ENCODE peak calls at places on chromosomes 5 and 9, in six cellular contexts. G is brain microvascular endothelial cell, M is body of pancreas, J is pancreas, N is left ventricle myocardium inferior, P is ovary. R is an unnamed sample.

GRCh38 chr5:115873392-115873791 is 31.7 kb downstream of the AP3S1 start:
- DNase-seq in G (peak), M (no peak), J (no peak), N (no peak), P (no peak), R (peak)

GRCh38 chr5:57441557-57441956 is 41.1 kb downstream of the ACTBL2 start:
- DNase-seq in G (peak), M (no peak), J (no peak), N (no peak), P (no peak), R (peak)

GRCh38 chr5:125683669-125684068 is 739.5 kb upstream of the GRAMD2B start:
- DNase-seq in G (no peak), M (no peak), J (no peak), N (no peak), P (no peak), R (no peak)

GRCh38 chr9:89093201-89093600 is 85.4 kb downstream of the SHC3 start:
- DNase-seq in G (no peak), M (no peak), J (no peak), N (no peak), P (no peak), R (no peak)

GRCh38 chr5:172820046-172820767 is 13.8 kb upstream of the ERGIC1 start:
- DNase-seq in G (peak), M (peak), J (no peak), N (no peak), P (peak), R (no peak)

GRCh38 chr5:159773062-159773924 is 143.0 kb upstream of the ADRA1B start:
- DNase-seq in G (peak), M (peak), J (peak), N (peak), P (peak), R (peak)

GRCh38 chr9:97109194-97109811 is 70.4 kb upstream of the CTSV start:
- DNase-seq in G (peak), M (peak), J (no peak), N (no peak), P (no peak), R (peak)

GRCh38 chr5:180646289-180646962 is 3.0 kb downstream of the FLT4 start:
- DNase-seq in G (no peak), M (no peak), J (peak), N (no peak), P (no peak), R (no peak)

GRCh38 chr5:40441733-40442132 is 238.0 kb upstream of the PTGER4 start:
- DNase-seq in G (no peak), M (no peak), J (no peak), N (no peak), P (no peak), R (no peak)

GRCh38 chr5:93741136-93741811 is at the start of gene POU5F2:
- DNase-seq in G (no peak), M (no peak), J (peak), N (no peak), P (no peak), R (no peak)

GRCh38 chr9:111914749-111915424 is 18.3 kb downstream of the UGCG start:
- DNase-seq in G (no peak), M (no peak), J (no peak), N (no peak), P (no peak), R (no peak)

GRCh38 chr9:21294325-21294724 is 10.8 kb downstream of the IFNA5 start:
- DNase-seq in G (peak), M (peak), J (no peak), N (no peak), P (no peak), R (peak)

GRCh38 chr9:79581388-79581787 is 9.6 kb downstream of the TLE4 start:
- DNase-seq in G (peak), M (no peak), J (no peak), N (no peak), P (no peak), R (no peak)

GRCh38 chr5:124806026-124806856 is 59.8 kb upstream of the ZNF608 start:
- DNase-seq in G (peak), M (peak), J (peak), N (peak), P (peak), R (peak)

GRCh38 chr5:73640861-73641320 is 14.9 kb downstream of the ARHGEF28 start:
- DNase-seq in G (no peak), M (no peak), J (no peak), N (no peak), P (no peak), R (peak)

GRCh38 chr5:42912184-42912766 is 100.6 kb upstream of the SELENOP start:
- DNase-seq in G (peak), M (no peak), J (no peak), N (no peak), P (no peak), R (peak)

GRCh38 chr5:31362931-31363568 is 168.8 kb downstream of the DROSHA start:
- DNase-seq in G (peak), M (no peak), J (no peak), N (no peak), P (no peak), R (peak)

GRCh38 chr9:129052592-129052991 is 16.2 kb downstream of the MIGA2 start:
- DNase-seq in G (no peak), M (peak), J (peak), N (peak), P (peak), R (no peak)

GRCh38 chr9:100011062-100011681 is 87.6 kb downstream of the ERP44 start:
- DNase-seq in G (peak), M (peak), J (no peak), N (no peak), P (no peak), R (peak)

GRCh38 chr5:35857004-35857345 is 284 bp downstream of the IL7R start:
- DNase-seq in G (no peak), M (no peak), J (no peak), N (no peak), P (no peak), R (no peak)

GRCh38 chr5:123997354-123998215 is 485.6 kb downstream of the CSNK1G3 start:
- DNase-seq in G (peak), M (no peak), J (no peak), N (no peak), P (no peak), R (peak)

GRCh38 chr5:5304361-5305035 is 118.0 kb upstream of the ICE1 start:
- DNase-seq in G (no peak), M (no peak), J (no peak), N (no peak), P (no peak), R (no peak)

GRCh38 chr9:123377211-123377971 is 21.4 kb downstream of the CRB2 start:
- DNase-seq in G (no peak), M (no peak), J (peak), N (no peak), P (peak), R (no peak)

GRCh38 chr9:7615344-7615743 is 184.2 kb downstream of the DMAC1 start:
- DNase-seq in G (no peak), M (no peak), J (no peak), N (no peak), P (no peak), R (no peak)

DNA sequence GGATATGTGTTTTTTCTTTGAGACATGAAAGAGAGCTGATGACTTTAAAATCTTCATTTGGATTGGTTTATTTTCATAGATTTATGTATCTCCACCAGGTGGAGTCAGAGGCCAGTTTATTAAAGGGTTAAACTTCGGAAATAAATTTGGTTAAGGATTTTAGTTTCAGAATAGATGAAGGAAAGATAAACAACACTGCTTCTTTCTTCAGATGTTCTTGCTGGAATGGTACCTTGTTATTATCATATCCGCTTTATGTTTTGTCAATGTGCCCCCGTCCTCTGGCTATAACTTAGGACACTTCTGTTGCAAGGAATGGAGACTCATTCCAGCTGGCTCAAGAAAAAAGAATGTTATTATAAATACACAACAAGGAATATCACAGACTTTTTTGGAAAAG is 81.2 kb downstream of the ALDH1A1 start:
- DNase-seq in G (no peak), M (no peak), J (no peak), N (no peak), P (no peak), R (no peak)
- H3K4me3 ChIP-seq in G (peak), M (no peak), J (no peak), N (peak), P (no peak), R (no peak)

GRCh38 chr5:176887252-176887849 is 11.8 kb downstream of the HK3 start:
- DNase-seq in G (no peak), M (no peak), J (peak), N (no peak), P (peak), R (no peak)
- TF ChIP-seq CTCF in G (no peak), M (no peak), J (no peak), N (no peak), P (no peak), R (no peak)

GRCh38 chr9:124478014-124478753 is 27.9 kb downstream of the ADGRD2 start:
- DNase-seq in G (no peak), M (no peak), J (peak), N (no peak), P (no peak), R (no peak)
- H3K4me3 ChIP-seq in G (no peak), M (no peak), J (no peak), N (peak), P (no peak), R (no peak)

GRCh38 chr9:68417762-68418161 is 61.4 kb downstream of the PGM5 start:
- DNase-seq in G (no peak), M (no peak), J (no peak), N (no peak), P (no peak), R (no peak)

GRCh38 chr9:68418259-68418845 is 61.9 kb downstream of the PGM5 start:
- DNase-seq in G (no peak), M (no peak), J (no peak), N (peak), P (no peak), R (no peak)

GRCh38 chr9:68416891-68417570 is 60.6 kb downstream of the PGM5 start:
- DNase-seq in G (no peak), M (no peak), J (no peak), N (no peak), P (no peak), R (no peak)
- TF ChIP-seq CTCF in G (peak), M (no peak), J (no peak), N (peak), P (no peak), R (peak)

GRCh38 chr9:137156567-137157375 is 13.1 kb downstream of the LRRC26 start:
- DNase-seq in G (peak), M (no peak), J (peak), N (peak), P (no peak), R (peak)
- H3K4me3 ChIP-seq in G (peak), M (no peak), J (no peak), N (peak), P (no peak), R (peak)

GRCh38 chr5:168110384-168110783 is 181.1 kb upstream of the WWC1 start:
- DNase-seq in G (no peak), M (no peak), J (no peak), N (no peak), P (no peak), R (no peak)

GRCh38 chr5:168117469-168117868 is 174.0 kb upstream of the WWC1 start:
- DNase-seq in G (no peak), M (no peak), J (no peak), N (no peak), P (no peak), R (no peak)

GRCh38 chr5:168118042-168118668 is 173.3 kb upstream of the WWC1 start:
- DNase-seq in G (no peak), M (no peak), J (no peak), N (no peak), P (no peak), R (no peak)

GRCh38 chr5:168111433-168111832 is 180.0 kb upstream of the WWC1 start:
- DNase-seq in G (no peak), M (no peak), J (no peak), N (no peak), P (no peak), R (no peak)

GRCh38 chr5:168114444-168115017 is 176.9 kb upstream of the WWC1 start:
- DNase-seq in G (peak), M (peak), J (peak), N (peak), P (no peak), R (no peak)
- TF ChIP-seq CTCF in G (peak), M (peak), J (peak), N (peak), P (no peak), R (peak)

GRCh38 chr9:68970150-68970549 is 43.8 kb downstream of the PRKACG start:
- DNase-seq in G (no peak), M (no peak), J (no peak), N (no peak), P (no peak), R (no peak)

GRCh38 chr9:68974431-68974830 is 39.5 kb downstream of the PRKACG start:
- DNase-seq in G (no peak), M (no peak), J (no peak), N (no peak), P (no peak), R (no peak)

GRCh38 chr9:68974901-68975300 is 39.0 kb downstream of the PRKACG start:
- DNase-seq in G (no peak), M (no peak), J (no peak), N (no peak), P (no peak), R (no peak)

GRCh38 chr9:68975644-68976043 is 38.3 kb downstream of the PRKACG start:
- DNase-seq in G (no peak), M (no peak), J (no peak), N (no peak), P (no peak), R (no peak)

GRCh38 chr9:68973619-68974018 is 40.3 kb downstream of the PRKACG start:
- DNase-seq in G (no peak), M (no peak), J (no peak), N (peak), P (no peak), R (no peak)
- H3K4me3 ChIP-seq in G (no peak), M (no peak), J (no peak), N (peak), P (no peak), R (no peak)

DNA sequence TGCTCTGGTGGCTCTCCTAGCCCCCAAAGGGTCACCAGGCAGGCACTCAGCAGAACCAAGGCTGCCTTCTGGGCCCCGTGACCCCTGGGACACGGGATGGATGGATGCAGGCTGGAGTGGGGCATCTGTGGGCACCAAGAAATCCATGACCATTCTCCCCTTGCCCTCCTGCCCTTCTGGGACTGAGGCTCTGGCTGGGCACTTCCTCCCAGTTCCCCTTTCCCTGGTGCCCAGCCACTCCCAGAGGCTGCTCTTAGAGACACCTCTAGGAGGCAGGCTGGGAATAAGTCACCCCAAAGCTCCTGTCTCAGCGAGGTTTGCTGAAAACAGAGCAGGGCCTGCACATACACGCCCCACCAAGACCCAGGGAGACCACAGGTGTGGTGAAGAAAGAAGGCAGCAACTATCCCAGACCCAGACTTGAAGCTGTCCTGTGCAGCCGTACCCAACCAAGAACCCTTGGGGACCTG is 943 bp downstream of the STING1 start:
- DNase-seq in G (no peak), M (peak), J (no peak), N (peak), P (peak), R (peak)
- TF ChIP-seq CTCF in G (peak), M (no peak), J (no peak), N (no peak), P (peak), R (peak)

DNA sequence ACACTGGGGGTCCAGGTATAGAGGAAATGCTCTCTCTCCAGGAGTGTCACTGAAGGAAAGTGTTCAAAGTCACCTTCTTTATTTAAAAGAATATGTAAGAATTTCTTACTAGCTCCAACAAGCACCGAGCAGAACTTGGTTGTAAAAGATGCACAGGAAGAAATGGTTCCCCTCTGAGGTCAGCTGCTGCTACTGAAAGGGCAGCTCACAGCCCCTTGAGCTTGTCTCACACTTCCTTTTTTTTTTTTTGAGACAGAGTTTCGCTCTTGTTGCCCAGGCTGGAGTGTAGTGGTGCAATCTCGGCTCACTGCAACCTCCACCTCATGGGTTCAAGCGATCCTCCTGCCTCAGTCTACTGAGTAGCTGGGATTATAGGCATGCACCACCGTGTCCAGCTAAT is 77.2 kb downstream of the PRRT1B start:
- DNase-seq in G (no peak), M (no peak), J (no peak), N (no peak), P (no peak), R (no peak)
- H3K4me3 ChIP-seq in G (no peak), M (no peak), J (no peak), N (no peak), P (no peak), R (no peak)

GRCh38 chr9:134215709-134216448 is 51.5 kb upstream of the RNU6ATAC start:
- DNase-seq in G (peak), M (peak), J (peak), N (peak), P (peak), R (peak)

GRCh38 chr9:134218230-134218629 is 53.9 kb upstream of the RNU6ATAC start:
- DNase-seq in G (no peak), M (no peak), J (peak), N (no peak), P (peak), R (no peak)

GRCh38 chr9:134216961-134217360 is 52.6 kb upstream of the RNU6ATAC start:
- DNase-seq in G (no peak), M (no peak), J (no peak), N (no peak), P (peak), R (no peak)

GRCh38 chr9:134216449-134216951 is 52.1 kb upstream of the RNU6ATAC start:
- DNase-seq in G (no peak), M (no peak), J (peak), N (peak), P (peak), R (no peak)

DNA sequence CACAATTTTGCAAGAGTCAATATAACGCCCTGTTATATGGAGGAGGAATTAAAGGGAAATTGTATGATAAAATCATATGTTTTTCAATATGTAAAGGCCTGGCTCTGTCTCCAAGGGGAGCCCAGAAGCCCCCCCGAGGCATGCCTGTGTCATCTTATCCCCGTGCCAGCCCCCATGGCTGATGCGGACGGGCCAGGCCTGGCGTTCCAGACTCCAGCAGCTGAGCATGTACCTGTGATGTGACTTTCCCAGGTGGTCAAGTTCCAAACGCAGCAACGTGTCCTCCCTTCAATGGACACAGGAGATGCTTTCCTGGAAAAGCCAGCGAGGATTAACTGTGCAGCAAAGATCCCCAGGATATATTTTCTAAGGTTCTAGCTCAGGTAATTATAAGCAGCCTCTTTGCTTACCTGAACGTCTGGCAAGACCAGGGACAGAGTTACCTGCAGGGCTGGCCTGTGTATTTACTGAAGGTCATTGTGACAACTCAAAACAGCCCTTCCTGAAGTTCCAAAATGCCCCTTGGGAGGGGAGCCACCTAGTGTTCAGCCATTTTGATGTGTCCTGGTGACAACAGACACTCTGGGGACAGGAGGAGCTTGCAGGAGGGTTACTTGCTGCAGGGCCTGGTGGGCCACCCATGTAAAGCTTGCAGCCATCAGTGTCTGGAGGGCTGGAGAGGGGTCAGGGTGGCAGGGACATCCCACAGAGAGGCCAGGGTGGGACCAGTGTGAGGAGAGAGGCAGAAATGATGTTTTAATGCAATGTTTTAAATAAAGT is 53.3 kb upstream of the RNU6ATAC start:
- DNase-seq in G (no peak), M (no peak), J (no peak), N (peak), P (no peak), R (peak)
- TF ChIP-seq CTCF in G (peak), M (no peak), J (no peak), N (peak), P (no peak), R (no peak)

R was measured in foreskin fibroblast.